ENCODE peak calls at places on chromosome 13, in four cellular contexts. One of them, this sample, is unnamed.

GRCh38 chr13:83372786-83373185 is 509.5 kb downstream of the SLITRK1 start:
- DNase-seq in mucosa of descending colon: no peak
- DNase-seq in HFF-Myc: no peak
- DNase-seq in transverse colon: no peak
- DNase-seq in this sample: no peak

GRCh38 chr13:20702945-20703784 is at the start of gene IL17D:
- DNase-seq in transverse colon: peak; percentile 43
- DNase-seq in HFF-Myc: no peak
- DNase-seq in mucosa of descending colon: peak; percentile 61
- DNase-seq in this sample: no peak

GRCh38 chr13:109235901-109236300 is 550.5 kb downstream of the IRS2 start:
- DNase-seq in transverse colon: no peak
- DNase-seq in mucosa of descending colon: no peak
- DNase-seq in HFF-Myc: no peak
- DNase-seq in this sample: no peak

GRCh38 chr13:110651271-110651670 is 35.9 kb downstream of the NAXD start:
- DNase-seq in mucosa of descending colon: no peak
- DNase-seq in transverse colon: no peak
- DNase-seq in HFF-Myc: no peak
- DNase-seq in this sample: no peak

GRCh38 chr13:27851049-27851448 is 58.8 kb downstream of the GSX1 start:
- DNase-seq in transverse colon: no peak
- DNase-seq in HFF-Myc: no peak
- DNase-seq in mucosa of descending colon: no peak
- DNase-seq in this sample: no peak

GRCh38 chr13:31896427-31896826 is 135.1 kb upstream of the FRY start:
- DNase-seq in HFF-Myc: no peak
- DNase-seq in mucosa of descending colon: no peak
- DNase-seq in transverse colon: no peak
- DNase-seq in this sample: no peak

GRCh38 chr13:28489536-28489935 is 5.4 kb downstream of the FLT1 start:
- DNase-seq in HFF-Myc: peak; percentile 50
- DNase-seq in mucosa of descending colon: no peak
- DNase-seq in transverse colon: no peak
- DNase-seq in this sample: no peak

GRCh38 chr13:61950828-61951227 is 535.2 kb upstream of the PCDH20 start:
- DNase-seq in HFF-Myc: no peak
- DNase-seq in mucosa of descending colon: no peak
- DNase-seq in transverse colon: no peak
- DNase-seq in this sample: no peak

GRCh38 chr13:44904982-44905381 is 84.3 kb downstream of the NUFIP1 start:
- DNase-seq in transverse colon: peak; percentile 47
- DNase-seq in HFF-Myc: peak; percentile 96
- DNase-seq in mucosa of descending colon: peak; percentile 42
- DNase-seq in this sample: peak; percentile 52

GRCh38 chr13:95447766-95448165 is 104.8 kb upstream of the CLDN10 start:
- DNase-seq in HFF-Myc: no peak
- DNase-seq in transverse colon: no peak
- DNase-seq in mucosa of descending colon: no peak
- DNase-seq in this sample: no peak

GRCh38 chr13:36294061-36294460 is 3.6 kb downstream of the CCDC169 start:
- DNase-seq in transverse colon: no peak
- DNase-seq in mucosa of descending colon: no peak
- DNase-seq in HFF-Myc: no peak
- DNase-seq in this sample: no peak

GRCh38 chr13:36297600-36298338 is at the start of gene CCDC169:
- DNase-seq in HFF-Myc: no peak
- DNase-seq in transverse colon: peak; percentile 73
- DNase-seq in mucosa of descending colon: peak; percentile 70
- DNase-seq in this sample: peak; percentile 77

GRCh38 chr13:36293497-36293896 is 4.1 kb downstream of the CCDC169 start:
- DNase-seq in transverse colon: no peak
- DNase-seq in HFF-Myc: no peak
- DNase-seq in mucosa of descending colon: no peak
- DNase-seq in this sample: no peak

GRCh38 chr13:36298535-36299068 is 988 bp upstream of the CCDC169 start:
- DNase-seq in transverse colon: no peak
- DNase-seq in mucosa of descending colon: no peak
- DNase-seq in HFF-Myc: no peak
- DNase-seq in this sample: no peak

GRCh38 chr13:36297259-36297599 is 385 bp downstream of the CCDC169 start:
- DNase-seq in HFF-Myc: no peak
- DNase-seq in transverse colon: no peak
- DNase-seq in mucosa of descending colon: no peak
- DNase-seq in this sample: no peak
- H3K4me3 ChIP-seq in HFF-Myc: peak overlapping the region; percentile 63
- H3K4me3 ChIP-seq in transverse colon: peak overlapping the region; percentile 20
- H3K4me3 ChIP-seq in mucosa of descending colon: no peak overlapping the region
- H3K4me3 ChIP-seq in this sample: peak overlapping the region; percentile 62

GRCh38 chr13:82129281-82129680 is 1753.0 kb downstream of the SLITRK1 start:
- DNase-seq in HFF-Myc: no peak
- DNase-seq in transverse colon: no peak
- DNase-seq in mucosa of descending colon: no peak
- DNase-seq in this sample: no peak
- H3K4me3 ChIP-seq in HFF-Myc: no peak overlapping the region
- H3K4me3 ChIP-seq in transverse colon: no peak overlapping the region
- H3K4me3 ChIP-seq in mucosa of descending colon: no peak overlapping the region
- H3K4me3 ChIP-seq in this sample: no peak overlapping the region

GRCh38 chr13:73262862-73263627 is 204.2 kb downstream of the KLF5 start:
- DNase-seq in transverse colon: no peak
- DNase-seq in mucosa of descending colon: no peak
- DNase-seq in HFF-Myc: no peak
- DNase-seq in this sample: no peak

GRCh38 chr13:73261739-73262216 is 203.0 kb downstream of the KLF5 start:
- DNase-seq in transverse colon: no peak
- DNase-seq in mucosa of descending colon: no peak
- DNase-seq in HFF-Myc: no peak
- DNase-seq in this sample: no peak

GRCh38 chr13:73254827-73255226 is 196.0 kb downstream of the KLF5 start:
- DNase-seq in mucosa of descending colon: no peak
- DNase-seq in transverse colon: no peak
- DNase-seq in HFF-Myc: no peak
- DNase-seq in this sample: no peak

GRCh38 chr13:73259061-73259908 is 200.5 kb downstream of the KLF5 start:
- DNase-seq in HFF-Myc: peak; percentile 51
- DNase-seq in mucosa of descending colon: no peak
- DNase-seq in transverse colon: no peak
- DNase-seq in this sample: no peak

DNA sequence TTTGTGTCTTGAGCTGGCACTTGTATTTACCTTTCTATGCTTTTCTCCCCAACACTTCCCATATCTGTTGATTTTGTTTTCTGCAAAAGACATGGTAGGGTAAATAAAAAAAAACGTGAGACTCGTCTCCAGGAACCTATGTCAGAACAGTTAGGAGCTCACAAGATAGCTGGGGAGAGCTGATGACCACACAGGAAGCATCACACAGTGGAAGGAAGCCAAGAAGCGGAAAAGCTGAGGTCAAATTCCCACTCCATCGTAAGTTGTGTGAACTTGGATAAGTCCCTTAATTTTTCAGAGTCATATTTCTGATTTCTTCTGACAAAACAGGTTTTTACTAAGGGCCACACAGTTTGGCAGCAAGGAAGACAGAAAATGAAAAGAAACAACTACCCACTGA is 199.6 kb downstream of the KLF5 start:
- DNase-seq in HFF-Myc: no peak
- DNase-seq in transverse colon: no peak
- DNase-seq in mucosa of descending colon: no peak
- DNase-seq in this sample: no peak
- H3K4me3 ChIP-seq in HFF-Myc: no peak overlapping the region
- H3K4me3 ChIP-seq in transverse colon: no peak overlapping the region
- H3K4me3 ChIP-seq in mucosa of descending colon: no peak overlapping the region
- H3K4me3 ChIP-seq in this sample: no peak overlapping the region

GRCh38 chr13:97564929-97565328 is 131.0 kb downstream of the RAP2A start:
- DNase-seq in transverse colon: no peak
- DNase-seq in mucosa of descending colon: no peak
- DNase-seq in HFF-Myc: no peak
- DNase-seq in this sample: no peak

GRCh38 chr13:97562962-97563361 is 129.0 kb downstream of the RAP2A start:
- DNase-seq in mucosa of descending colon: no peak
- DNase-seq in transverse colon: no peak
- DNase-seq in HFF-Myc: no peak
- DNase-seq in this sample: no peak

GRCh38 chr13:97559030-97559429 is 125.1 kb downstream of the RAP2A start:
- DNase-seq in mucosa of descending colon: no peak
- DNase-seq in HFF-Myc: no peak
- DNase-seq in transverse colon: no peak
- DNase-seq in this sample: no peak

GRCh38 chr13:97559981-97560380 is 126.0 kb downstream of the RAP2A start:
- DNase-seq in HFF-Myc: no peak
- DNase-seq in mucosa of descending colon: no peak
- DNase-seq in transverse colon: no peak
- DNase-seq in this sample: no peak

GRCh38 chr13:97561182-97561581 is 127.2 kb downstream of the RAP2A start:
- DNase-seq in mucosa of descending colon: no peak
- DNase-seq in HFF-Myc: no peak
- DNase-seq in transverse colon: no peak
- DNase-seq in this sample: no peak
- H3K4me3 ChIP-seq in mucosa of descending colon: no peak overlapping the region
- H3K4me3 ChIP-seq in HFF-Myc: no peak overlapping the region
- H3K4me3 ChIP-seq in transverse colon: no peak overlapping the region
- H3K4me3 ChIP-seq in this sample: no peak overlapping the region

This sample was measured in stomach.